ENCODE peak calls at places on chromosomes 11 and 22, in ten cellular contexts. X is HCT116, T is GF-D8, G is ACHN, B is WTC11, Q is heart right ventricle, O is dermis microvascular lymphatic vessel endothelial cell, M is activated gamma-delta T cell treated with Interleukin-2 at 50 U/mL for 16 hours, C is H7, R is lung. I is an unnamed sample.

GRCh38 chr11:27720277-27720830 is 20.1 kb upstream of the BDNF start:
- DNase-seq in X (no peak), T (no peak), G (peak; percentile 71), B (peak; percentile 78), Q (no peak), O (peak; percentile 16), M (no peak), C (peak; percentile 75), R (no peak), I (peak; percentile 81)

GRCh38 chr22:36321797-36322601 is 65.8 kb downstream of the MYH9 start:
- DNase-seq in X (no peak), T (no peak), G (no peak), B (no peak), Q (no peak), O (no peak), M (no peak), C (no peak), R (no peak), I (no peak)

GRCh38 chr11:58301576-58301975 is 33.5 kb upstream of the OR10W1 start:
- DNase-seq in X (no peak), T (no peak), G (no peak), B (no peak), Q (no peak), O (no peak), M (no peak), C (no peak), R (no peak), I (no peak)

GRCh38 chr11:32893091-32893946 is 708 bp downstream of the QSER1 start:
- DNase-seq in X (no peak), T (no peak), G (peak; percentile 55), B (peak; percentile 76), Q (peak; percentile 30), O (no peak), M (peak; percentile 46), C (peak; percentile 86), R (peak; percentile 35), I (peak; percentile 88)

GRCh38 chr22:25130462-25130861 is 69.2 kb upstream of the CRYBB3 start:
- DNase-seq in X (no peak), T (no peak), G (no peak), B (no peak), Q (no peak), O (no peak), M (no peak), C (no peak), R (no peak), I (no peak)

GRCh38 chr11:67489203-67489859 is 6.5 kb downstream of the AIP start:
- DNase-seq in X (no peak), T (no peak), G (no peak), B (no peak), Q (no peak), O (no peak), M (no peak), C (peak; percentile 42), R (no peak), I (peak; percentile 52)

GRCh38 chr22:19040581-19041402 is 81.4 kb downstream of the DGCR2 start:
- DNase-seq in X (no peak), T (no peak), G (no peak), B (no peak), Q (no peak), O (no peak), M (no peak), C (peak; percentile 42), R (no peak), I (peak; percentile 47)

GRCh38 chr11:96215094-96215782 is 127.8 kb downstream of the MAML2 start:
- DNase-seq in X (no peak), T (no peak), G (peak; percentile 30), B (no peak), Q (no peak), O (peak; percentile 57), M (peak; percentile 36), C (no peak), R (no peak), I (no peak)

GRCh38 chr22:25700996-25701815 is 40.8 kb upstream of the MYO18B start:
- DNase-seq in X (no peak), T (no peak), G (no peak), B (no peak), Q (peak; percentile 30), O (no peak), M (no peak), C (no peak), R (no peak), I (no peak)

GRCh38 chr22:24230911-24231656 is 13.8 kb downstream of the GGT5 start:
- DNase-seq in X (no peak), T (no peak), G (peak; percentile 9), B (peak; percentile 93), Q (peak; percentile 62), O (no peak), M (peak; percentile 69), C (peak; percentile 95), R (peak; percentile 65), I (peak; percentile 68)

GRCh38 chr11:72631806-72632731 is 42.2 kb downstream of the PDE2A start:
- DNase-seq in X (no peak), T (no peak), G (no peak), B (no peak), Q (peak; percentile 74), O (peak; percentile 99), M (no peak), C (peak; percentile 61), R (no peak), I (peak; percentile 72)

GRCh38 chr22:23845661-23846469 is 7.1 kb upstream of the DERL3 start:
- DNase-seq in X (no peak), T (no peak), G (no peak), B (no peak), Q (no peak), O (no peak), M (no peak), C (no peak), R (no peak), I (peak; percentile 56)

I was measured in islet precursor cell.